ENCODE peak calls at places on chromosome 6, in five cellular contexts. One of them, this sample, is unnamed.

GRCh38 chr6:30325150-30325872 is 1.4 kb upstream of the TRIM39 start:
- DNase-seq in sciatic nerve: peak
- DNase-seq in ACHN: peak
- DNase-seq in Kasumi-1: peak
- DNase-seq in AG08396: peak
- DNase-seq in this sample: peak

GRCh38 chr6:11538049-11538798 is 675 bp downstream of the TMEM170B start:
- DNase-seq in ACHN: peak
- DNase-seq in sciatic nerve: peak
- DNase-seq in Kasumi-1: peak
- DNase-seq in AG08396: peak
- DNase-seq in this sample: peak

GRCh38 chr6:170440437-170440836 is 112.7 kb downstream of the PSMB1 start:
- DNase-seq in Kasumi-1: no peak
- DNase-seq in sciatic nerve: no peak
- DNase-seq in ACHN: no peak
- DNase-seq in AG08396: no peak
- DNase-seq in this sample: no peak

GRCh38 chr6:17098538-17098937 is 3.3 kb upstream of the STMND1 start:
- DNase-seq in sciatic nerve: no peak
- DNase-seq in AG08396: no peak
- DNase-seq in ACHN: no peak
- DNase-seq in Kasumi-1: no peak
- DNase-seq in this sample: peak

GRCh38 chr6:26475823-26476729 is 18.3 kb downstream of the BTN2A1 start:
- DNase-seq in AG08396: no peak
- DNase-seq in sciatic nerve: no peak
- DNase-seq in Kasumi-1: no peak
- DNase-seq in ACHN: no peak
- DNase-seq in this sample: no peak

GRCh38 chr6:36169023-36170007 is 27.2 kb upstream of the BRPF3 start:
- DNase-seq in ACHN: no peak
- DNase-seq in sciatic nerve: no peak
- DNase-seq in Kasumi-1: no peak
- DNase-seq in AG08396: no peak
- DNase-seq in this sample: no peak

GRCh38 chr6:73566954-73567591 is 46.2 kb upstream of the EEF1A1 start:
- DNase-seq in ACHN: peak
- DNase-seq in Kasumi-1: no peak
- DNase-seq in sciatic nerve: no peak
- DNase-seq in AG08396: peak
- DNase-seq in this sample: peak

GRCh38 chr6:100347901-100348550 is 116.7 kb downstream of the SIM1 start:
- DNase-seq in sciatic nerve: no peak
- DNase-seq in ACHN: peak
- DNase-seq in AG08396: no peak
- DNase-seq in Kasumi-1: peak
- DNase-seq in this sample: no peak

GRCh38 chr6:136351518-136352106 is 62.0 kb upstream of the BCLAF1 start:
- DNase-seq in ACHN: no peak
- DNase-seq in Kasumi-1: no peak
- DNase-seq in sciatic nerve: no peak
- DNase-seq in AG08396: no peak
- DNase-seq in this sample: no peak

This sample was measured in foreskin fibroblast.